ENCODE peak calls at places on chromosomes 1 and 21, in nine cellular contexts. J is body of pancreas, O is GM06990, I is left lung, E is ascending aorta, L is fibroblast of mammary gland, G is right lobe of liver, W is neural progenitor cell, Y is pancreas. P is an unnamed sample.

GRCh38 chr1:44423706-44424546 is 18.9 kb downstream of the RNF220 start:
- DNase-seq in J (peak; percentile 88), O (no peak), I (no peak), E (peak; percentile 90), L (peak; percentile 68), G (no peak), W (no peak), Y (peak; percentile 81), P (no peak)

GRCh38 chr1:235102993-235103411 is 25.6 kb downstream of the TOMM20 start:
- DNase-seq in J (no peak), O (no peak), I (no peak), E (peak; percentile 25), L (peak; percentile 30), G (no peak), W (no peak), Y (no peak), P (no peak)

GRCh38 chr1:61708953-61709907 is 15.7 kb downstream of the TM2D1 start:
- DNase-seq in J (no peak), O (no peak), I (no peak), E (no peak), L (no peak), G (no peak), W (no peak), Y (no peak), P (no peak)

GRCh38 chr1:205286335-205286950 is 35.1 kb downstream of the NUAK2 start:
- DNase-seq in J (no peak), O (peak; percentile 84), I (no peak), E (no peak), L (peak; percentile 46), G (no peak), W (no peak), Y (no peak), P (peak; percentile 50)

GRCh38 chr1:170800243-170800642 is 135.1 kb upstream of the MROH9 start:
- DNase-seq in J (no peak), O (no peak), I (no peak), E (no peak), L (no peak), G (no peak), W (no peak), Y (no peak), P (no peak)

GRCh38 chr1:230905733-230906132 is 37.4 kb upstream of the C1orf198 start:
- DNase-seq in J (no peak), O (no peak), I (no peak), E (no peak), L (peak; percentile 57), G (no peak), W (no peak), Y (no peak), P (no peak)

GRCh38 chr1:110262846-110263631 is 52.9 kb downstream of the KCNC4 start:
- DNase-seq in J (no peak), O (peak; percentile 22), I (no peak), E (no peak), L (no peak), G (no peak), W (no peak), Y (no peak), P (no peak)

GRCh38 chr1:99558539-99558938 is 87.4 kb upstream of the PALMD start:
- DNase-seq in J (no peak), O (no peak), I (no peak), E (no peak), L (peak; percentile 81), G (no peak), W (no peak), Y (no peak), P (no peak)

GRCh38 chr1:43444827-43445225 is 8.9 kb downstream of the HYI start:
- DNase-seq in J (no peak), O (no peak), I (no peak), E (peak; percentile 41), L (no peak), G (peak; percentile 49), W (peak; percentile 53), Y (no peak), P (no peak)

GRCh38 chr21:27700974-27701614 is 734.2 kb upstream of the ADAMTS5 start:
- DNase-seq in J (peak; percentile 90), O (no peak), I (peak; percentile 72), E (peak; percentile 88), L (peak; percentile 86), G (peak; percentile 74), W (peak; percentile 87), Y (peak; percentile 88), P (no peak)

GRCh38 chr1:30294508-30294907 is 428.9 kb downstream of the MATN1 start:
- DNase-seq in J (no peak), O (no peak), I (no peak), E (no peak), L (no peak), G (no peak), W (no peak), Y (no peak), P (no peak)

DNA sequence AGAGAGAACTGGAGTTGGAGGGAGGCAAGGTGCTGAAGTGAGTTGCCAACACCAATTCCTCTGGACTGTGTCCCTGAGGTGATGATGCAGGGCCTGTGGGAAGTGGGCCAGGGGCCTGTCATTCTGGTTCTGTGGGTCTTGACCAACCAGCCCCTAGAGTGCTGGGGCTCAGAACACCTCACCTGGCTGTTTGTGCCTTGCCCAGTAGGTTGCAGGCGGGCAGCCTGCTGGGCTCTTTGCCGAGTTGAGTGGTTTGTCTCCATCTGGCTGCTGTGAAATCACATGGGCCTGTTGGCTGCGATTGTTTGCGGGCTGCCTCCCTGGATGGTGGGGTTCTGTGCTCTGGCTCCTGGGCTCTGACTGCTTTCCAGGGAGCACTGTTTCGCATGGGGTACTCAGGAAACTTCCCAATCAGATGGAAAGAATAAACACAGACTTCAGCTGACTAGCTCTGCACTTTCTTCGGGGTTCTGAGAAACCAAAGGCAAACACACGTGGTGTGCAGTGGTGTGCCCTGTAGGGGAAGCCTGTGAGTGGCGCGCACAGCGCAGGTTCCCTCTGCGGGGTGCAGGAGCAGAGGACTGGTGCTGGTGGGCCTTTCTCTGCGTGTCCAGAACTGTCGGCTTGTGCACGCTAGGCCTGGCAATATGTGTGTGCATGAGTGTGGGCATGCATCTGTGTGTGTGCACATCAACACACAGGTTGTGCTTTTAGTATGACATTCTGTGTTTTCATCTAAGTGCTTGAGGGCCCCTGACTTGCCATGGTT is 95.1 kb downstream of the RHOU start:
- DNase-seq in J (peak; percentile 91), O (no peak), I (no peak), E (no peak), L (no peak), G (no peak), W (no peak), Y (peak; percentile 94), P (no peak)
- TF ChIP-seq CTCF in J (peak; percentile 47), O (no peak), I (no peak), E (no peak), L (no peak), G (no peak), W (no peak), Y (no peak), P (no peak)

GRCh38 chr1:106534612-106535011 is 521.9 kb upstream of the PRMT6 start:
- DNase-seq in J (no peak), O (no peak), I (no peak), E (no peak), L (no peak), G (no peak), W (peak; percentile 10), Y (no peak), P (no peak)
- TF ChIP-seq CTCF in J (no peak), O (peak; percentile 11), I (no peak), E (no peak), L (no peak), G (no peak), W (peak; percentile 44), Y (no peak), P (no peak)

DNA sequence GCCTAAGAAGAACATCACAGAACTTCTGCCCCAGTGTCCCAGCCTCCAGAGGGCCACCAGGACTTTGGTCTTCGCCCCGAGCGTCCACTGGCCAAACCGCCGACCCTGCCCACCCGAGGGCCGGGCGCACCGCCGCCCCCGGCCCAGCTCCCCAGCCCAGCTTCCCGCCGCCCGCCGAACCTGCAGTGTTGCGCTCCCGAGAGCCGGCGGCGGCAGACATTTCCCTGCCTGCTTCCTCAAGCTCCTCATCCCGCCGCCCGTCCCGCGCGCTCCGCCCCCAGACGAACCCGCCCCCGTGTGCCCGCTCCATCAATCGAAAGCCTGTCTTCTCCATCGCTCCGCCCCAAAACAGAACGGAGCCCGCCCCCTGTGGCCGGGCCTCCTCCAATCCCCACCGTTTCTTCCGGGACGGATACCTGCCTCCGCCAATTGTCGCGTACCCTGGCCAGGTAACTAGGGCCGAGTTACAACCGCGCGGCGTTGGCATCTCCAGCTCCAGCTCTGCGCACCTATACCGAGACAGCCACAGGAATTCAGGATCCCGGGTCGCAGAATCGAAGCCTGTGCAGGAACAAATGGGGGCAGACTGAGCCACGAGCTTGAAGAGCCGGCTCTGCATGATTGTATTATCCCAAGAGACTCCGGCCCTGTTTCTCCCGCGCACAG is 15.2 kb downstream of the INPP5B start:
- DNase-seq in J (peak; percentile 97), O (peak; percentile 98), I (peak; percentile 98), E (peak; percentile 97), L (peak; percentile 89), G (peak; percentile 97), W (peak; percentile 99), Y (peak; percentile 99), P (peak; percentile 94)
- TF ChIP-seq CTCF in J (peak; percentile 38), O (no peak), I (no peak), E (no peak), L (no peak), G (no peak), W (no peak), Y (no peak), P (no peak)

DNA sequence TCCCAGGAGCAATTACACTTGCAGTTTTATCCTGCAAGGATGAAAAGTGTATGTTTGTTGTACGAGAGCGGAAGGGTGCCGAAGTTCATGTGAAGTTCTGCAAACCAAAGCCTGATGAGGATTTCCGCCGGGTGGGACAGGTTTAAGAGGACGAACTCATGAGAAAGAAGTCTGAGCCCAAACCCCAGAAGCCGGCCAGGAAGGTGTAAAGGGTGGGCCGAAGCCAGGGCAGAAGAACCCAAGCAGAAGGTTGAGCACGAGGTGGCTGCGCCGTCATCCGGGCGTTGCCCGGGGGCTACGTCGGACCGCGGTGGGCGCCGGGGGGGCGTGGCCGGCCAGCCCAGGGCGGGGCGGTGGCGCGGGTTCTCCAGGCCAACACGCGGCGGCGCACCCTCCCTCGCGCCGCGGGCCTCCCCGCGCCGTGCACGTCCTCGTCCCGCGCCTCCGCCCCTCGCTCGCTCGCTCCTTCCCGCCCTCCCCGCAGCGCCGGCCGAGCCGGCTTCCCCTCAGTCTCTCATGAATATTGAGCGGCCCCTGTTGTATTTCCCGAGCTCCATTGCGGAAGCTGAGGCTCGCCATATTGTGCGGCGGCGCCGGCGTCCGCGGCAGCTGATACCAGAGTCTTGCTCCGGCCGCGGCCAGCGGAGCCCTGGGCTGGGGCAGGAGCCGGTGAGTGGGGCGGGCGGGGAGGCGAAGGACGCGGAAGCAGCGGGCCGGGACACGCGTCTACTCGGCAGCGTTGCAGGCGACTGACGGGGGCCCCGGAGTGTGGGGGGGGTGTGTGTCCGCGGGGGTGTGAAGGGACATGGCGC is at the start of gene RNF2:
- DNase-seq in J (peak; percentile 86), O (peak; percentile 92), I (peak; percentile 95), E (peak; percentile 88), L (peak; percentile 67), G (peak; percentile 88), W (peak; percentile 93), Y (peak; percentile 82), P (peak; percentile 84)
- TF ChIP-seq CTCF in J (no peak), O (no peak), I (no peak), E (no peak), L (no peak), G (no peak), W (no peak), Y (no peak), P (no peak)

DNA sequence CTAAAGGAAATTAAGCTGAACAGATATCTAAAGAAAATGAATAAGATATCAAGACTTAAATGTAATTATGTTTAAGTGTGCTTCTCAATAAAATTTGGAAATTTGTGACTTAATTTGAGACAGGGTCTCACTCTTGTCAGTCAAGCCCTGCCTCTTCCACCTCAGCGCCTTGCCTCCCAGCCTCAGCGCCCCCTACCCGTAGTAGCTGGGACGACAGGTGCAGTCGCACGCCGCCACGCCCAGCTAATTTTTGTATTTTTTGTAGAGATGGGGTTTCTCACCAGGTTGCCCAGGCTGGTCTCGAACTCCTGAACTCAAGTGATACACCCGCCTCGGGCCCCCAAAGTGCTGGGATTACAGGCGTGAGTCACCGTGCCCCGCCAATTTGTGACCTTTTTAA is 117.0 kb downstream of the CLEC20A start:
- DNase-seq in J (no peak), O (no peak), I (no peak), E (no peak), L (no peak), G (no peak), W (peak; percentile 71), Y (no peak), P (no peak)
- TF ChIP-seq CTCF in J (no peak), O (peak; percentile 34), I (no peak), E (no peak), L (peak; percentile 29), G (no peak), W (peak; percentile 84), Y (no peak), P (no peak)

P was measured in activated B cell treated with CpG ODN at 0.5 μM for 24 hours.